ENCODE peak calls at places on chromosome 20, in four cellular contexts. J, M, L and X are unnamed samples.

GRCh38 chr20:19254956-19255355 is 42.5 kb downstream of the SLC24A3 start:
- DNase-seq in J (no peak), M (no peak), L (no peak), X (no peak)

GRCh38 chr20:51768759-51769517 is 748 bp upstream of the ATP9A start:
- DNase-seq in J (no peak), M (no peak), L (no peak), X (no peak)

GRCh38 chr20:54624701-54625472 is 149.5 kb downstream of the DOK5 start:
- DNase-seq in J (no peak), M (peak), L (no peak), X (no peak)

GRCh38 chr20:32289661-32290431 is 12.4 kb downstream of the KIF3B start:
- DNase-seq in J (no peak), M (no peak), L (no peak), X (no peak)

GRCh38 chr20:38674178-38675133 is 49.8 kb upstream of the SLC32A1 start:
- DNase-seq in J (peak), M (peak), L (peak), X (no peak)

GRCh38 chr20:36173451-36173933 is 19.0 kb downstream of the EPB41L1 start:
- DNase-seq in J (no peak), M (peak), L (no peak), X (no peak)

GRCh38 chr20:18822832-18823231 is 9.2 kb downstream of the SCP2D1 start:
- DNase-seq in J (no peak), M (no peak), L (no peak), X (no peak)

GRCh38 chr20:20624914-20625313 is 87.5 kb downstream of the RALGAPA2 start:
- DNase-seq in J (no peak), M (no peak), L (no peak), X (no peak)

GRCh38 chr20:54479138-54479906 is 3.9 kb downstream of the DOK5 start:
- DNase-seq in J (no peak), M (no peak), L (no peak), X (no peak)

GRCh38 chr20:60788070-60788469 is 464.0 kb upstream of the CDH4 start:
- DNase-seq in J (no peak), M (no peak), L (no peak), X (no peak)

GRCh38 chr20:44886828-44887227 is 1.3 kb downstream of the YWHAB start:
- DNase-seq in J (no peak), M (no peak), L (no peak), X (no peak)

GRCh38 chr20:32623667-32624157 is 38.6 kb upstream of the NOL4L start:
- DNase-seq in J (no peak), M (no peak), L (no peak), X (no peak)

GRCh38 chr20:47453167-47453782 is 48.4 kb upstream of the NCOA3 start:
- DNase-seq in J (no peak), M (no peak), L (no peak), X (no peak)

GRCh38 chr20:61874421-61875068 is 191.1 kb downstream of the TAF4 start:
- DNase-seq in J (peak), M (no peak), L (no peak), X (no peak)

GRCh38 chr20:19828233-19828632 is 70.2 kb downstream of the RIN2 start:
- DNase-seq in J (no peak), M (peak), L (peak), X (no peak)

GRCh38 chr20:22563062-22563965 is 21.1 kb downstream of the FOXA2 start:
- DNase-seq in J (no peak), M (no peak), L (no peak), X (no peak)